ENCODE peak calls at places on chromosomes 5 and 9, in four cellular contexts. X, R, Y and C are unnamed samples.

GRCh38 chr5:133245191-133246052 is 193.6 kb downstream of the HSPA4 start:
- DNase-seq in Y (peak), X (no peak), R (peak), C (no peak)

GRCh38 chr5:139688088-139688702 is 40.0 kb downstream of the CXXC5 start:
- DNase-seq in Y (no peak), X (no peak), R (no peak), C (no peak)

GRCh38 chr5:14180437-14180836 is 37.3 kb downstream of the TRIO start:
- DNase-seq in R (no peak), Y (no peak), X (no peak), C (no peak)

GRCh38 chr9:98516205-98516896 is 192.4 kb downstream of the GABBR2 start:
- DNase-seq in Y (no peak), X (no peak), R (no peak), C (no peak)

GRCh38 chr5:96718635-96719077 is 56.5 kb downstream of the CAST start:
- DNase-seq in Y (no peak), X (no peak), R (no peak), C (no peak)

GRCh38 chr5:1420211-1421195 is 24.7 kb downstream of the SLC6A3 start:
- DNase-seq in X (peak), Y (peak), R (no peak), C (no peak)

GRCh38 chr5:136028782-136029742 is at the start of gene TGFBI:
- DNase-seq in R (no peak), X (peak), Y (peak), C (no peak)

GRCh38 chr9:133120343-133121199 is 469 bp downstream of the RALGDS start:
- DNase-seq in R (no peak), Y (no peak), X (peak), C (no peak)

GRCh38 chr9:114370985-114371335 is 16.8 kb downstream of the AKNA start:
- DNase-seq in R (no peak), X (peak), Y (no peak), C (no peak)